ENCODE peak calls at places on chromosomes 12 and 14, in nine cellular contexts. V is NCI-H1694, P is IMR-90, Q is osteoblast, U is GM03348, K is GM23338, I is mammary epithelial cell, A is K562, E is dorsolateral prefrontal cortex. H is an unnamed sample.
A peak's percentile ranks its signal among the peaks of the same experiment; 100 is the strongest.

GRCh38 chr12:81644503-81644902 is 114.6 kb downstream of the PPFIA2 start:
- DNase-seq in I (peak; percentile 23), A (no peak), V (peak; percentile 55), E (no peak), P (peak; percentile 36), Q (no peak), U (peak; percentile 30), K (peak; percentile 63), H (peak; percentile 45)

GRCh38 chr14:30373053-30373849 is 185.7 kb upstream of the G2E3 start:
- DNase-seq in K (no peak), A (no peak), U (no peak), E (no peak), I (no peak), Q (peak; percentile 76), V (no peak), P (no peak), H (no peak)

GRCh38 chr12:91091916-91092715 is 19.2 kb downstream of the LUM start:
- DNase-seq in K (no peak), V (no peak), P (no peak), E (no peak), I (no peak), U (no peak), A (no peak), Q (no peak), H (no peak)

GRCh38 chr12:124993568-124994434 is at the start of gene BRI3BP:
- DNase-seq in P (peak; percentile 37), I (peak; percentile 53), Q (peak; percentile 90), K (peak; percentile 69), E (peak; percentile 80), A (peak; percentile 87), U (peak; percentile 90), V (no peak), H (no peak)

GRCh38 chr12:2625267-2625666 is 169.5 kb upstream of the FKBP4 start:
- DNase-seq in K (no peak), P (no peak), U (no peak), Q (no peak), E (no peak), I (no peak), V (no peak), A (no peak), H (no peak)

GRCh38 chr14:38404100-38404541 is 148.2 kb upstream of the CLEC14A start:
- DNase-seq in I (no peak), P (peak; percentile 90), U (peak; percentile 49), K (no peak), A (no peak), V (no peak), Q (no peak), E (no peak), H (peak; percentile 60)

GRCh38 chr12:121793501-121793835 is at the start of gene RHOF:
- DNase-seq in A (peak; percentile 61), K (peak; percentile 83), U (peak; percentile 61), I (no peak), Q (peak; percentile 71), V (no peak), E (no peak), P (no peak), H (no peak)

GRCh38 chr12:130436741-130437501 is 99.2 kb downstream of the PIWIL1 start:
- DNase-seq in P (no peak), V (no peak), E (peak; percentile 36), K (no peak), Q (peak; percentile 54), U (no peak), I (no peak), A (no peak), H (no peak)

GRCh38 chr12:66952668-66953067 is 273.8 kb upstream of the GRIP1 start:
- DNase-seq in K (no peak), E (no peak), Q (no peak), P (no peak), V (no peak), A (no peak), I (no peak), U (no peak), H (no peak)

GRCh38 chr12:68290126-68290525 is 36.7 kb upstream of the IL22 start:
- DNase-seq in A (no peak), U (no peak), I (peak; percentile 17), K (no peak), P (no peak), V (no peak), Q (no peak), E (no peak), H (no peak)

GRCh38 chr12:52644078-52644415 is 8.0 kb downstream of the KRT2 start:
- DNase-seq in I (no peak), Q (no peak), K (no peak), P (no peak), V (no peak), U (no peak), E (no peak), A (no peak), H (no peak)

GRCh38 chr12:46373303-46374182 is 970 bp upstream of the SLC38A2 start:
- DNase-seq in V (no peak), P (peak; percentile 68), I (peak; percentile 58), A (no peak), U (peak; percentile 39), Q (peak; percentile 87), E (peak; percentile 64), K (peak; percentile 79), H (peak; percentile 30)

GRCh38 chr14:65850429-65851145 is 438.1 kb downstream of the FUT8 start:
- DNase-seq in Q (no peak), P (no peak), E (no peak), V (peak; percentile 94), A (no peak), U (no peak), I (no peak), K (no peak), H (no peak)

GRCh38 chr14:77059276-77059934 is 30.9 kb upstream of the IRF2BPL start:
- DNase-seq in P (peak; percentile 91), V (no peak), Q (peak; percentile 95), U (peak; percentile 90), I (peak; percentile 49), E (peak; percentile 86), A (peak; percentile 77), K (peak; percentile 82), H (peak; percentile 80)

GRCh38 chr12:10243803-10244520 is 31.3 kb downstream of the GABARAPL1 start:
- DNase-seq in U (no peak), I (no peak), A (no peak), P (no peak), K (no peak), V (no peak), Q (no peak), E (no peak), H (no peak)

GRCh38 chr12:103303484-103303883 is 192.3 kb downstream of the C12orf42 start:
- DNase-seq in E (no peak), Q (no peak), A (no peak), P (no peak), K (no peak), V (no peak), I (no peak), U (no peak), H (no peak)

GRCh38 chr12:49335118-49335954 is 1.7 kb downstream of the C1QL4 start:
- DNase-seq in V (no peak), K (no peak), U (no peak), I (no peak), E (peak; percentile 13), Q (peak; percentile 75), A (no peak), P (no peak), H (no peak)

GRCh38 chr14:22980672-22981089 is 1.7 kb downstream of the AJUBA start:
- DNase-seq in K (peak; percentile 78), I (peak; percentile 69), P (peak; percentile 32), Q (peak; percentile 94), E (no peak), V (no peak), A (no peak), U (peak; percentile 93), H (peak; percentile 28)

GRCh38 chr12:110680032-110680431 is 8.9 kb downstream of the HVCN1 start:
- DNase-seq in P (no peak), U (no peak), E (no peak), V (no peak), A (no peak), I (peak; percentile 6), K (no peak), Q (peak; percentile 34), H (no peak)

GRCh38 chr12:18246057-18246456 is 15.3 kb upstream of the PIK3C2G start:
- DNase-seq in U (no peak), K (peak; percentile 45), I (no peak), Q (no peak), V (no peak), P (no peak), E (no peak), A (no peak), H (no peak)

GRCh38 chr14:32559048-32559447 is 229.9 kb downstream of the AKAP6 start:
- DNase-seq in K (no peak), P (peak; percentile 19), V (no peak), E (no peak), Q (no peak), A (no peak), U (peak; percentile 25), I (peak; percentile 38), H (peak; percentile 55)

GRCh38 chr12:120230326-120230973 is 29.5 kb upstream of the RPLP0 start:
- DNase-seq in U (peak; percentile 92), I (peak; percentile 81), P (peak; percentile 98), V (no peak), A (peak; percentile 85), E (no peak), Q (peak; percentile 96), K (peak; percentile 100), H (peak; percentile 99)

H was measured in A172.